ENCODE peak calls at places on chromosome 14, in four cellular contexts. E is MM.1S, R is astrocyte, P is gastrocnemius medialis. I is an unnamed sample.

GRCh38 chr14:64638625-64639024 is 65.6 kb upstream of the PLEKHG3 start:
- DNase-seq in E (no peak), R (no peak), P (no peak), I (no peak)

GRCh38 chr14:77761205-77761931 is 412 bp upstream of the SNW1 start:
- DNase-seq in E (no peak), R (peak; percentile 24), P (peak; percentile 20), I (peak; percentile 2)

GRCh38 chr14:68309121-68309520 is 483.7 kb downstream of the ZFP36L1 start:
- DNase-seq in E (no peak), R (no peak), P (no peak), I (no peak)

GRCh38 chr14:30069536-30069935 is 141.9 kb upstream of the PRKD1 start:
- DNase-seq in E (no peak), R (peak; percentile 27), P (no peak), I (no peak)

GRCh38 chr14:38721822-38722431 is 381.1 kb downstream of the SEC23A start:
- DNase-seq in E (peak; percentile 27), R (peak; percentile 4), P (no peak), I (no peak)

GRCh38 chr14:76908834-76909233 is 82.6 kb downstream of the LRRC74A start:
- DNase-seq in E (peak; percentile 46), R (no peak), P (no peak), I (no peak)

GRCh38 chr14:68944162-68944561 is 34.9 kb downstream of the ACTN1 start:
- DNase-seq in E (no peak), R (no peak), P (no peak), I (no peak)

GRCh38 chr14:94685681-94686485 is 73.7 kb downstream of the SERPINA3 start:
- DNase-seq in E (no peak), R (no peak), P (no peak), I (no peak)

GRCh38 chr14:77066555-77067172 is 31.4 kb upstream of the CIPC start:
- DNase-seq in E (no peak), R (no peak), P (no peak), I (no peak)

GRCh38 chr14:32068708-32069107 is 8.4 kb upstream of the ARHGAP5 start:
- DNase-seq in E (no peak), R (no peak), P (no peak), I (no peak)

GRCh38 chr14:71498151-71498734 is 434.0 kb upstream of the RGS6 start:
- DNase-seq in E (no peak), R (peak; percentile 69), P (no peak), I (peak; percentile 58)

GRCh38 chr14:36659822-36660735 is 1.6 kb upstream of the PAX9 start:
- DNase-seq in E (no peak), R (no peak), P (no peak), I (no peak)
- H3K27me3 ChIP-seq in E (no peaks in the 10 kb centered on the region), R (peaks cover 97% of the 10 kb centered on the region), P (peaks cover 96% of the 10 kb centered on the region), I (peaks cover 80% of the 10 kb centered on the region)

DNA sequence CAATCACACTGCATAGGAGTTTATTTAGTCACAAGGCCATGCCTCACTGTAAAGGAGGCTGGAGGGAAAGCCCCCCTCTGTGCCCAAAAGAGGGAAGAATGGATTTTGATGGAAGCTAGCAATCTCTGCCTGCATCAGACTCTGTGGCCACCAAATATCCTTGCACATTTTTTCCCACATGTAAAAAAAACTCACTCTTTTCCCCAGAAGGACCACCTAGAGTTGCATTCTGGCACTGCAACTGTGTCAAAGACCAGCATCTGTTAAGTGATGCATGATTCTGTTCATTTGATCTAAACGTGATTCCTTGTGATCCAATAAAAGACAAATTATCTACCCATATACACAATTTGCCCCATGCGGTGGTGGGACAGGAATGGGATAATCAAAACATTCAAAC is 8.0 kb downstream of the RHOJ start:
- DNase-seq in E (no peak), R (no peak), P (no peak), I (no peak)
- TF ChIP-seq CTCF in E (no peak), R (no peak), P (no peak), I (no peak)

GRCh38 chr14:91835197-91835919 is 32.0 kb downstream of the TC2N start:
- DNase-seq in E (no peak), R (no peak), P (no peak), I (no peak)
- H3K4me3 ChIP-seq in E (no peak overlapping the region), R (no peak overlapping the region), P (peak overlapping the region; percentile 53), I (no peak overlapping the region)

DNA sequence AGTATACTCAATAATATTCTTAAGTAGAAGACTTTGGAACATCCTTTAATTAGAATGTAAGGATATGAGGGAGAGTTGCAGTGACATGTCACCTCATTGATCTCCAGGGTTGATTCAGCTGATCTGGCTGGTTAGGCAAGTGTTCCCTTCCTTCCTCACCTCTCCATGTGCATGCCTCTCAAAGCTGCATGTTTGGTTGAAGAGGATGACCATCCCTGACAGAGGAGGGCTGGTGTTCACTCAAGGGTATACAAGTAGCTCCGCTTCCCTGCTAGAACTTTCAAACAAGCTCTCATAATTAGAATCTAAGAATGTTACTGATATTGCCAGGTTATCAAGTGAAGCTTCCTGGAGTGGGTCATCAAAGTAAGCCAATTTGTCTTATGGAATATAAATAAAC is 341.1 kb upstream of the FLRT2 start:
- DNase-seq in E (no peak), R (no peak), P (no peak), I (no peak)
- H3K27me3 ChIP-seq in E (no peaks in the 10 kb centered on the region), R (no peaks in the 10 kb centered on the region), P (no peaks in the 10 kb centered on the region), I (no peaks in the 10 kb centered on the region)

DNA sequence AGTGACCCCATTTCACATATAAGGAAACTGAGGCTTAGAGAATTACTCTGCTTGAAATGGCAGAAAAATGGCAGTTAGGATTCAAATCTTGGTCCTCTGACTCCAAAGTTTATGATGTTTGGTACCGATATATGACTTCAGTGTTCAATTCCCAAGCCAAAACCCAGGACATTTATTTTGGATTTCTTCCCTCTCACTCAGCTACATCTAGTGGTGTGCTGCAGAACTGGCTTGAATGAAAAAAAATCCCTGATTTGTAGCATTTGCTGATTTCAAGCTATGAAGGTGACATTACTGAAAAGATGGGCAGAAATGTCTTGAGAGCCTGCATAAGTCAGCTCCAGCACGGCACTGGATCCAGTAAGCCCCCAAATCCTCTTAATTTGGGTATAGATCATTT is 106.4 kb downstream of the EFCAB11 start:
- DNase-seq in E (no peak), R (no peak), P (no peak), I (no peak)
- TF ChIP-seq CTCF in E (no peak), R (peak; percentile 50), P (no peak), I (peak; percentile 34)

GRCh38 chr14:55272415-55272786 is 1.2 kb downstream of the FBXO34 start:
- DNase-seq in E (no peak), R (no peak), P (no peak), I (no peak)
- H3K4me3 ChIP-seq in E (peak overlapping the region; percentile 87), R (peak overlapping the region; percentile 99), P (peak overlapping the region; percentile 90), I (peak overlapping the region; percentile 90)

GRCh38 chr14:90506748-90507147 is 109.9 kb downstream of the CALM1 start:
- DNase-seq in E (no peak), R (no peak), P (no peak), I (no peak)
- H3K27me3 ChIP-seq in E (no peaks in the 10 kb centered on the region), R (no peaks in the 10 kb centered on the region), P (no peaks in the 10 kb centered on the region), I (no peaks in the 10 kb centered on the region)

GRCh38 chr14:102799684-102800562 is 22.7 kb downstream of the TRAF3 start:
- DNase-seq in E (no peak), R (peak; percentile 95), P (no peak), I (peak; percentile 97)

GRCh38 chr14:102793531-102794328 is 16.5 kb downstream of the TRAF3 start:
- DNase-seq in E (no peak), R (no peak), P (no peak), I (no peak)

GRCh38 chr14:102796661-102797190 is 19.5 kb downstream of the TRAF3 start:
- DNase-seq in E (no peak), R (no peak), P (no peak), I (no peak)

GRCh38 chr14:102798926-102799325 is 21.7 kb downstream of the TRAF3 start:
- DNase-seq in E (no peak), R (no peak), P (no peak), I (no peak)

DNA sequence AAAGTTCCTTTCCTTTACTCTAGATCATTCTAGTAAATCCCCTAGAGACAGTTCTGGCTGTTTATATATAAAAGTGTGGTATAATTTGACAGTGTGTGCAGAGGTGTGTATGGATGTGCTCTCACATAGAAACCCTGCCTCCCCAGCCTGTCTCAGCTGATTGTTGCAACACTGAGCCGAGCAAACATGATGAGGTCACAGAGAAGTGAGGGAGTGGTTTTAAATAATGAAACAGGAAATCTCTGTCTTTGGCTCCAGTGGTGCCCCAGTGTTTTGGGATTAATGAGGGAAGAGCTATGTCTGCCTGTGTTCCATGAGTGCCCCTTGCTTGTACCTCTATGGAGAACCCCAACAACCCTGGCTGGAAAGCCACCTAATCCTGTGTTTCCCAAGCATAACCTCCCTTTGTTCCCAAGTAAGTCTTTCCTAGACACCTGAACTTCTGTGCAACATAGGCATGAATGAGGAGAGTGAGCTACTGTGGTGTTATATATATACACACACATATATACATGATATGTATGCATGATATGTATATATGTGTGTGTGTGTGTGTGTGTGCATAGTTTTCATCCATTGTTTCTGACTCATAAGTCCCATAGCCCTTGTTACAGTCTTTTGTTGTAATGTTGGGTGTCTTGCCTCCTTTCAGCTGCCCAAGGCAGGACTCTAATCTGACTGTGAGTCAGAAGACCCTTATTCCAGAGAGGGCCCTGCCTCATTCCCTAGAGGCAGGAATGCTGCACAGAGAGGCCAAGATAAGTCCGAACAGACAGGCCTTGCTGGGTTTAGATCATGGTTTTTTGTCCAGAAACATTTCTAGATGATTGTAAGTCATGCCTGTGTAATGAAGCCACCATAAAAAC is 18.0 kb downstream of the TRAF3 start:
- DNase-seq in E (no peak), R (peak; percentile 96), P (peak; percentile 15), I (peak; percentile 54)
- TF ChIP-seq CTCF in E (no peak), R (peak; percentile 68), P (no peak), I (peak; percentile 56)

DNA sequence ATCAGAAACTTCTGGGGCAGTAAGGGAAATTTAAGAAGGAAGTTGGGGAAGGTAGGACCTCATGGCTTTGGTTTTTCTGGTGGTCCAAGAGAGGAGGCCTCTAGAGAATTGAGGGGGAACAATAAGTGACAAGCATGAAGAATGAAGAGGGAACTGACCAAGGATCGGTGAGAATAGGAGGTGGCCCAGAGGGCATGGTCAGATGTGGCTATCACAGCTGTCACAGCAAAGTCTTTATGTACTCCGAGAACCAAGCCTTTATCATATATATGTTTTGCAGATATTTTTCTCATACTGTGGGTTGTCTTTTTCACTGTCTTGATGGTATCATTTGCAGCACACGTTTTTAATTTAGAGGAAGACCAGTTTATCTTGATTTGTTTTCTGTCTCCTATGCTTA is 64.3 kb downstream of the PPP2R5C start:
- DNase-seq in E (no peak), R (no peak), P (no peak), I (no peak)
- H3K4me3 ChIP-seq in E (no peak overlapping the region), R (no peak overlapping the region), P (no peak overlapping the region), I (no peak overlapping the region)